ENCODE peak calls at places on chromosome 11, in four cellular contexts. One of them, this sample, is unnamed.

GRCh38 chr11:17298302-17298701 is 21.8 kb downstream of the NUCB2 start:
- DNase-seq in testis: no peak
- DNase-seq in Peyer's patch: no peak
- DNase-seq in IMR-90: peak; percentile 39
- DNase-seq in this sample: no peak

GRCh38 chr11:86800076-86800955 is at the start of gene PRSS23:
- DNase-seq in IMR-90: peak; percentile 44
- DNase-seq in testis: peak; percentile 76
- DNase-seq in Peyer's patch: peak; percentile 60
- DNase-seq in this sample: peak; percentile 65

GRCh38 chr11:121524233-121524631 is 71.5 kb upstream of the SORL1-AS1 start:
- DNase-seq in Peyer's patch: no peak
- DNase-seq in IMR-90: no peak
- DNase-seq in testis: no peak
- DNase-seq in this sample: no peak

GRCh38 chr11:11409916-11410315 is 56.9 kb upstream of the CSNK2A3 start:
- DNase-seq in Peyer's patch: no peak
- DNase-seq in IMR-90: no peak
- DNase-seq in testis: peak; percentile 90
- DNase-seq in this sample: peak; percentile 64

GRCh38 chr11:71129624-71130023 is 122.8 kb downstream of the SHANK2 start:
- DNase-seq in Peyer's patch: no peak
- DNase-seq in testis: no peak
- DNase-seq in IMR-90: no peak
- DNase-seq in this sample: no peak

GRCh38 chr11:14443642-14444041 is 56.0 kb downstream of the COPB1 start:
- DNase-seq in testis: peak; percentile 17
- DNase-seq in Peyer's patch: peak; percentile 69
- DNase-seq in IMR-90: peak; percentile 57
- DNase-seq in this sample: no peak

GRCh38 chr11:41115066-41115465 is 344.4 kb downstream of the LRRC4C start:
- DNase-seq in Peyer's patch: no peak
- DNase-seq in testis: no peak
- DNase-seq in IMR-90: no peak
- DNase-seq in this sample: no peak

GRCh38 chr11:32960553-32961164 is 55.0 kb upstream of the DEPDC7 start:
- DNase-seq in Peyer's patch: no peak
- DNase-seq in IMR-90: peak; percentile 71
- DNase-seq in testis: no peak
- DNase-seq in this sample: no peak

GRCh38 chr11:75667831-75668507 is 869 bp downstream of the MAP6 start:
- DNase-seq in testis: peak; percentile 84
- DNase-seq in IMR-90: peak; percentile 35
- DNase-seq in Peyer's patch: no peak
- DNase-seq in this sample: peak; percentile 57

GRCh38 chr11:117186431-117186761 is 7.9 kb downstream of the SIDT2 start:
- DNase-seq in IMR-90: no peak
- DNase-seq in Peyer's patch: no peak
- DNase-seq in testis: no peak
- DNase-seq in this sample: peak; percentile 15

GRCh38 chr11:79786961-79787360 is 346.1 kb upstream of the TENM4 start:
- DNase-seq in Peyer's patch: no peak
- DNase-seq in IMR-90: no peak
- DNase-seq in testis: no peak
- DNase-seq in this sample: no peak

DNA sequence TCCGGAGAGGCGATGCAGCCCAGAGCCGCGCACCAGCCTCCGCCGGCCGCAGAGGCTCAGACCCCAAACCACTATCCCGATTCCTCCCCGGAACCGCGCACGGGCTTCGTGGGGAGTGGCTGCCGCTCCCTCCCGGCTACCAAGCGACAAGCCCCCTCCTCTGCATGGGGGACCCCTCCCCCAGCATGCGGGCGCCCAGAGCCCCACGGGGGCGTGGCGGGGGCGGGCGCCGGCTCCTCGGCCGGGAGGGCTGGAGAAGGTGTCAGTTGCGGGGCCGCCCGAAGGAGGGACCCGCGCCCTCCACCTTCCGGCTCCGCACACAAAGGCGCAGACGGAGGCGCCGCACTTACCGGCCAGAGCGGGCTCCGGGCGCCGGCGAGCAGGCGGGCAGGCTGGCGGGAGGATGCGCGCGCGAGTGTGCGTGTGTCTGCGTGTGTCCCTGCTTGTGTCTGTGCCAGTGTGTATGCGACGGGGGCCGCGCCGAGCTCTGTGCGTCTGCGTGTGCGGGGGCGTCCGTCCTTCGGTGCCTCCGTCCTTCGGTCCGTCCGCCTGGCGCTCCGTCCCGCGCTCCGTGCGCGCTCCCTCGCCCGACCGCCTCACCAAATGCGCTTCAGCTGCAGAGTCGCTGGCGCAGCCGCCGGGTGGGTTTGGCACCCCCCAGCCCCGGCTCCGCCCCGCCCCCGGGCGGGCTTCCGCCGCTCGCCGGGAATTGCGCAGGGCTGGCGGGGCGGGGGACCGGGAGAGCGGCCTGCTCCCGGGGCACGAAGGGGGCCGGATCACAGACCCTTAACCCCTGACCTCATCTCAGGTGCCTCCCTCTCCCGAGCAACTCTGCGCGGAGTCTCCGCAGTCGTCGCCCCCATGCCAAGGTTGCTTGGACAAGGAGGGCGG is at the start of gene PTPN5:
- DNase-seq in testis: peak; percentile 42
- DNase-seq in IMR-90: no peak
- DNase-seq in Peyer's patch: no peak
- DNase-seq in this sample: no peak
- TF ChIP-seq POLR2A in testis: no peak
- TF ChIP-seq POLR2A in IMR-90: no peak
- TF ChIP-seq POLR2A in Peyer's patch: no peak
- TF ChIP-seq POLR2A in this sample: no peak

DNA sequence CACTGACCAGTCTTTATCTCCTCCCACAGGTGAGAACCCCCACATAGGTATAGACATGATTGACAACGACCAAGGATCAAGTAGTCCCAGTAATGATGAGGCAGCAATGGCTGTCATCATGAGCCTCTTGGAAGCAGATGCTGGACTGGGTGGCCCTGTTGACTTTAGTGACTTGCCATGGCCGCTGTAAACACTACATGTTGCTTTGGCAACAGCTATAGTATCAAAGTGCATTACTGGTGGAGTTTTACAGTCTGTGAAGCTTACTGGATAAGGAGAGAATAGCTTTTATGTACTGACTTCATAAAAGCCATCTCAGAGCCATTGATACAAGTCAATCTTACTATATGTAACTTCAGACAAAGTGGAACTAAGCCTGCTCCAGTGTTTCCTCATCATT is 76.5 kb downstream of the BTBD10 start:
- DNase-seq in testis: no peak
- DNase-seq in Peyer's patch: peak; percentile 73
- DNase-seq in IMR-90: no peak
- DNase-seq in this sample: no peak
- H3K36me3 ChIP-seq in testis: no peaks in the 10 kb centered on the region
- H3K36me3 ChIP-seq in Peyer's patch: peaks cover 47% of the 10 kb centered on the region
- H3K36me3 ChIP-seq in IMR-90: peaks cover 8% of the 10 kb centered on the region
- H3K36me3 ChIP-seq in this sample: no peaks in the 10 kb centered on the region

DNA sequence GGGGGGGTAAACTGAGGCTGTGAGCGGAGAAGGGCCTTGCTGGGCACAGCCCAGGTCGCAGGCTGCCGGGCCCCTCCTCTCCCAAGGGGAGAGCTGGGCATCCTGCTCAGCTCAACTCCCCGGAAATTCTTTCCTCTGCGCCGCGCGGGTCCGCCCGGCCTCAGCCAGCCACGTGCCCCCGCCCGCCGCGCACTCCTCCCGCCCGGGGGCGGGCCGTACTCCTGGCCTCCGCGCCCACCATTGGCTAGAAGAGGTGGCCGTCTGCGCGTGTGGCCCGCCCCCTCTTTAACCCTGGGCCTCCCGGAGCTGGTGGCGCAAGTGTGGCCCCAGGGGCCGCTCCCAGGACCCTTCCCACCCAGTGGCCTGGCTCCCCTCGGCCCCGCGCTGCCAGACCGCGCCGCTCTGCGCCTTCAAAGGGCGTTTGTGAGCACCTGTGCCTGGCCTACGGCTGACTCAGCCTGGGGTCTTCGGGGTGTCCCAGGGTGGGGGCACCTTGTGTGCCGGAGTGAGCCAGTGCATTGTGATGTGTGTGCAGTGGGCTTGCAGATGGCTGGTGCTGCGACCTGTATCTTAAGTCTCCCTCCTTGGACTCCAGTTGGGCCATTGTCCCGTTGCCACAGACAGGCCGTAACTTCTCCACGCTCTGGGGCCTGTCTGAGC is 2.0 kb downstream of the MRGPRF start:
- DNase-seq in testis: peak; percentile 86
- DNase-seq in Peyer's patch: peak; percentile 75
- DNase-seq in IMR-90: peak; percentile 77
- DNase-seq in this sample: peak; percentile 87
- H3K4me3 ChIP-seq in testis: peak overlapping the region; percentile 56
- H3K4me3 ChIP-seq in Peyer's patch: peak overlapping the region; percentile 32
- H3K4me3 ChIP-seq in IMR-90: peak overlapping the region; percentile 68
- H3K4me3 ChIP-seq in this sample: peak overlapping the region; percentile 67

GRCh38 chr11:6655020-6655789 is 404 bp downstream of the DCHS1 start:
- DNase-seq in testis: no peak
- DNase-seq in Peyer's patch: no peak
- DNase-seq in IMR-90: no peak
- DNase-seq in this sample: peak; percentile 59
- TF ChIP-seq POLR2A in testis: no peak
- TF ChIP-seq POLR2A in Peyer's patch: no peak
- TF ChIP-seq POLR2A in IMR-90: no peak
- TF ChIP-seq POLR2A in this sample: no peak

DNA sequence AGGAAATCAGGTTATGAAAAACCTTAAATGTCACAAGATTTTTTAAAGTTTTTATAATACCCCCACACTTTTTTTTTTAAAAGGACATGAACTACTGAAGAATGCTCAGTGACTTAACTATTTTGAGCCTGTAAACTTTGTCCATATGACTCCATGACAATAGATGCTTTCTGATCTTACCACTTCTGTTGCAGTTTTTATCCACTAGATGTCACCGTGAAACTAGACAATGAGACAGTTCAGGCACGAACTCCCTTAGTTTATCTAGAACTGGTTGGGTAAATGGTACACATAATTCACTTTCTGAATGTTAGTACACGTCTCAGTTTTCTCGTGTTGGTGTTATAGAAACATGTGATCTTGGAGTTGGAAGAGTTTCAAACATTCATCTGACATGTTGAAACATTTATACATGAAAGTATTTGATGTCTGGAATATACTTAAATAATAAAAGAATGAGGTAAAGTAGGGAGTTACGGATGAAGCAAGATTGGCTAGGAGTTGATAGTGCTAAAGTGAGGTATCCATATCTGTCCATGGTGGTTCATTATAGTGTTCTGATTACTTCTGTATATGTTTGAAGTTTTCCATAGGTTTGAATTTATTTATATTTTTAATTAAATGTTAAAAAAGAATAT is 8.1 kb downstream of the CCDC15 start:
- DNase-seq in IMR-90: peak; percentile 85
- DNase-seq in testis: no peak
- DNase-seq in Peyer's patch: no peak
- DNase-seq in this sample: no peak
- H3K36me3 ChIP-seq in IMR-90: no peaks in the 10 kb centered on the region
- H3K36me3 ChIP-seq in testis: no peaks in the 10 kb centered on the region
- H3K36me3 ChIP-seq in Peyer's patch: no peaks in the 10 kb centered on the region
- H3K36me3 ChIP-seq in this sample: no peaks in the 10 kb centered on the region

GRCh38 chr11:118870396-118871343 is 13.0 kb upstream of the CXCR5 start:
- DNase-seq in IMR-90: peak; percentile 13
- DNase-seq in Peyer's patch: peak; percentile 79
- DNase-seq in testis: no peak
- DNase-seq in this sample: peak; percentile 63
- H3K4me3 ChIP-seq in IMR-90: no peak overlapping the region
- H3K4me3 ChIP-seq in Peyer's patch: peak overlapping the region; percentile 27
- H3K4me3 ChIP-seq in testis: peak overlapping the region; percentile 23
- H3K4me3 ChIP-seq in this sample: no peak overlapping the region

DNA sequence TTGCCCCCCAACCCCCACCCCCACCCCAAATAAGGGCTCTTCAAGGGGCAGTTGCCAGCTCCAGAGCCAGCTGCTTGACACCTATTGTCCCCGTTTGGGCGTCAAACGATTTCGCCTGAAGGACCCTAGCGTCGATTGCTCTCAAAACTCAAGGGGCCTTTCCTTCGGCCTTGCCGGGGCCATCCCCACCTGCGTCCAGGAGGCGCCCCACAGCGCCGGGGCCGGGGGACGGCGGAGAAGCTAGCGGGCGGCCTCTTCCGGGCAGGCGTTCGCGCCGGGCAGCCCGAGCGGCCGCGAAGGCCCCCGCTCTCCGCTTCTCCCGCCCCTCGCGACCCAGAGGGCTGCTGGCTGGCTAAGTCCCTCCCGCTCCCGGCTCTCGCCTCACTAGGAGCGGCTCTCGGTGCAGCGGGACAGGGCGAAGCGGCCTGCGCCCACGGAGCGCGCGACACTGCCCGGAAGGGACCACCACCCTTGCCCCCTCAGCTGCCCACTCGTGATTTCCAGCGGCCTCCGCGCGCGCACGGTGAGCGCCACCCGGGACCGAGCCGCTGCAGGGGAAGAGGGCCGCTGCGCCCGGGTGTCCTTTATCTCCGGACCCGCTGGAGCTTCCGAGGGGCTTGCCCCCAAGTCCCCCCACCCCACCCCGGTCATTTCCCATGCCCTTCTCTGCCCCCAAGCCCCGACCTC is at the start of gene CAPRIN1:
- DNase-seq in Peyer's patch: peak; percentile 93
- DNase-seq in testis: peak; percentile 90
- DNase-seq in IMR-90: peak; percentile 83
- DNase-seq in this sample: peak; percentile 89
- TF ChIP-seq POLR2A in Peyer's patch: peak; percentile 70
- TF ChIP-seq POLR2A in testis: no peak
- TF ChIP-seq POLR2A in IMR-90: peak; percentile 70
- TF ChIP-seq POLR2A in this sample: peak; percentile 39

GRCh38 chr11:6579681-6580080 is 23.7 kb downstream of the RRP8 start:
- DNase-seq in testis: no peak
- DNase-seq in IMR-90: no peak
- DNase-seq in Peyer's patch: no peak
- DNase-seq in this sample: no peak

GRCh38 chr11:6576471-6577373 is 26.7 kb downstream of the RRP8 start:
- DNase-seq in Peyer's patch: no peak
- DNase-seq in IMR-90: peak; percentile 68
- DNase-seq in testis: no peak
- DNase-seq in this sample: no peak

GRCh38 chr11:6574816-6575715 is 28.4 kb downstream of the RRP8 start:
- DNase-seq in testis: no peak
- DNase-seq in IMR-90: no peak
- DNase-seq in Peyer's patch: no peak
- DNase-seq in this sample: no peak

GRCh38 chr11:6583584-6583983 is 19.8 kb downstream of the RRP8 start:
- DNase-seq in IMR-90: no peak
- DNase-seq in testis: no peak
- DNase-seq in Peyer's patch: no peak
- DNase-seq in this sample: no peak

GRCh38 chr11:6578134-6578533 is 25.3 kb downstream of the RRP8 start:
- DNase-seq in testis: no peak
- DNase-seq in Peyer's patch: no peak
- DNase-seq in IMR-90: no peak
- DNase-seq in this sample: no peak
- H3K36me3 ChIP-seq in testis: no peaks in the 10 kb centered on the region
- H3K36me3 ChIP-seq in Peyer's patch: peaks cover 4% of the 10 kb centered on the region
- H3K36me3 ChIP-seq in IMR-90: no peaks in the 10 kb centered on the region
- H3K36me3 ChIP-seq in this sample: no peaks in the 10 kb centered on the region

This sample was measured in ovary.